ENCODE peak calls at places on chromosomes 6 and 20, in six cellular contexts. P is HepG2, M is H1, Q is HCT116, N is GM12878, C is K562. B is an unnamed sample.

GRCh38 chr6:56772737-56773184 is 130.1 kb upstream of the DST start:
- DNase-seq in P (no peak), M (no peak), Q (no peak), N (no peak), C (no peak), B (peak)

GRCh38 chr6:132070356-132070755 is 119.2 kb upstream of the CCN2 start:
- DNase-seq in P (no peak), M (no peak), Q (no peak), N (no peak), C (no peak), B (peak)

GRCh38 chr6:112956696-112957525 is 609.8 kb downstream of the RFPL4B start:
- DNase-seq in P (no peak), M (no peak), Q (no peak), N (no peak), C (peak), B (peak)

GRCh38 chr20:50172347-50173013 is 18.1 kb upstream of the CEBPB start:
- DNase-seq in P (peak), M (peak), Q (no peak), N (no peak), C (no peak), B (peak)

GRCh38 chr6:81608776-81609175 is 143.7 kb downstream of the TENT5A start:
- DNase-seq in P (no peak), M (no peak), Q (no peak), N (no peak), C (no peak), B (no peak)

GRCh38 chr6:18053071-18053475 is 65.6 kb upstream of the KIF13A start:
- DNase-seq in P (no peak), M (no peak), Q (no peak), N (no peak), C (no peak), B (no peak)

GRCh38 chr6:52992980-52993379 is 2.1 kb downstream of the GSTA4 start:
- DNase-seq in P (no peak), M (no peak), Q (no peak), N (no peak), C (no peak), B (no peak)

GRCh38 chr6:90238663-90239542 is 57.7 kb downstream of the BACH2 start:
- DNase-seq in P (no peak), M (no peak), Q (no peak), N (no peak), C (no peak), B (peak)

GRCh38 chr6:143197377-143197776 is 136.7 kb downstream of the AIG1 start:
- DNase-seq in P (no peak), M (no peak), Q (no peak), N (no peak), C (no peak), B (no peak)

GRCh38 chr6:127868338-127868737 is 32.5 kb downstream of the THEMIS start:
- DNase-seq in P (no peak), M (no peak), Q (no peak), N (no peak), C (no peak), B (no peak)

GRCh38 chr6:28137458-28138020 is 4.1 kb upstream of the ZKSCAN8 start:
- DNase-seq in P (no peak), M (no peak), Q (no peak), N (peak), C (peak), B (no peak)
- TF ChIP-seq MAX in P (no peak), M (no peak), Q (no peak), N (no peak), C (no peak), B (no peak)

GRCh38 chr6:137497722-137498463 is 3.7 kb upstream of the OLIG3 start:
- DNase-seq in P (no peak), M (no peak), Q (no peak), N (no peak), C (no peak), B (no peak)
- TF ChIP-seq EZH2 in P (peak), M (peak), Q (no peak), N (no peak), C (no peak), B (peak)

GRCh38 chr6:129846761-129847160 is 14.4 kb downstream of the TMEM244 start:
- DNase-seq in P (no peak), M (no peak), Q (no peak), N (no peak), C (no peak), B (no peak)
- TF ChIP-seq MAX in P (no peak), M (no peak), Q (no peak), N (no peak), C (no peak), B (no peak)

DNA sequence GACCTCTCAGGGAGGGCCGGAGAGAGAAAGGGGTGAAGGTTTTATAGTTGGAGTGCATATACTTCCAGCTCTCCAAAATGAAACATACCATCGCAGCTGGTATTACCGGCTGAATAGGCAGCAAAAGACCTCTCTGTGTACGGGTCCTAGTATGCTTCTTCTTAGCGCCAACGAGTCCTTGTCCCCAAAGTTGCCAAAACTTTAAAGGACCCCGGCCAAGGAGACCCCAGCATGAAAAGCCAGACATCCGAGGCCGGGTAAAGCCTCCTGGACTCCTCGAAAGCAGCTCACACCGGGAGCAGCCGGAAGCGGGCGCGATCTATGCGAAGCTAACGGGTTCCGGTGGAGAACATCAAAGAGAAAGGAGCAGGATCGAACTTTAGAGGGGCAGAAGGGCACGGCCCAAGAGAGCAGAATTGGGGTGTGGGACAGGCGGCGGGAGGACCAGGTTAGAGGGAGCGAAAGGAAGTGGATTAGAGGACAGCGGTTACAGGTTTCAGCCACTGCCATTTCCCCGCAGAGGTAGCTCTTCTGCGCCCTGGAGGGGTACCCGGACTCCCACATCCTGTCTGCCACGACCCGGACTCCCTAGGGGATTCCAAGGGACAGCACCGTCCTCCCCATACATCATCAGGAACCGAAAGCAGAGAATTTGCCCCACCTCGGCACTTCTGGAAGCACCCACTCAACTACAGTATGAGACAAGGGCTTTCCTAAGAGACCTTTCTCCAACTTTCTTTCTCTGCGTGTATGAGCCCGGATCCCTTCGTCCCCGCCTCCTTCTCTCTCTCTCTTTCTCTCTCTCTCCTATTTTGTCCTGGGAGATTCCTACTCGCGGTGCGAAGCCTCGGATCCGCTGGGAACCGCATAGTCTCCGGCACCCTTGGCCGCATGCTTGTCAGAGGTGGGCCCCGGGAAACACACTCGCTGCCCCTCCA is 602 bp upstream of the VGLL2 start:
- DNase-seq in P (no peak), M (no peak), Q (no peak), N (no peak), C (no peak), B (no peak)
- TF ChIP-seq EZH2 in P (peak), M (peak), Q (no peak), N (no peak), C (no peak), B (peak)

DNA sequence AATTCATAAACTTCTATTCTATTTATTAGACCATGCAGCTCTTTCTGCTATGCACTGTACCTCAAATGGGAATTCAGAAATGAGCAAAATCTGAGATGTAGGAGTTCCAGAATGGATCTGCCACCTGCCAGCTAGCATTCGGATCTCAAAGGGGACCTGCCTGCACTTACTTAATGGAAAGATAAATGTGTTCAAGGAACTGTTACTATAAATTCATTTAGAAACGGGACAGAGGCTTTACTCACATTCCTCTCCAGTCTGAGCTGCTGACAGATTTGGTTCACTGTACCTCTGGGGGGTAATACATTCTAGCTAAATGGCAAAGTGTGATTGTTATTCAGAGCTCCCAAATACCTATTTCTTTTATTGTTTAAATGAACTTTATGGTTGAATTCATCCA is 384.1 kb downstream of the GRIK2 start:
- DNase-seq in P (no peak), M (no peak), Q (no peak), N (no peak), C (no peak), B (no peak)
- TF ChIP-seq MAX in P (no peak), M (no peak), Q (no peak), N (no peak), C (no peak), B (no peak)

GRCh38 chr6:114514153-114514552 is 171.3 kb upstream of the HS3ST5 start:
- DNase-seq in P (peak), M (no peak), Q (no peak), N (no peak), C (no peak), B (no peak)
- TF ChIP-seq EZH2 in P (no peak), M (no peak), Q (no peak), N (no peak), C (no peak), B (no peak)

GRCh38 chr6:105981002-105981887 is 104.9 kb upstream of the PRDM1 start:
- DNase-seq in P (no peak), M (no peak), Q (no peak), N (no peak), C (no peak), B (no peak)
- TF ChIP-seq MAX in P (no peak), M (peak), Q (no peak), N (no peak), C (no peak), B (no peak)

GRCh38 chr6:169145476-169145875 is 108.2 kb downstream of the THBS2 start:
- DNase-seq in P (no peak), M (no peak), Q (no peak), N (no peak), C (no peak), B (no peak)
- TF ChIP-seq EZH2 in P (no peak), M (no peak), Q (no peak), N (no peak), C (no peak), B (no peak)

GRCh38 chr6:6315660-6316059 is 4.8 kb downstream of the F13A1 start:
- DNase-seq in P (peak), M (no peak), Q (peak), N (no peak), C (peak), B (peak)
- TF ChIP-seq MAX in P (no peak), M (no peak), Q (no peak), N (no peak), C (no peak), B (no peak)

B was measured in endothelial cell of umbilical vein.